ENCODE peak calls at places on chromosome 11, in five cellular contexts. J, V, M, C and S are unnamed samples.

GRCh38 chr11:118914178-118914918 is 11.4 kb downstream of the BCL9L start:
- DNase-seq in C (no peak), V (no peak), M (peak; percentile 78), J (peak; percentile 67), S (no peak)

GRCh38 chr11:60378359-60378758 is at the start of gene MS4A7:
- DNase-seq in J (no peak), C (no peak), V (no peak), M (peak; percentile 58), S (peak; percentile 34)

GRCh38 chr11:134655189-134655937 is 243.3 kb upstream of the B3GAT1 start:
- DNase-seq in M (no peak), J (no peak), C (no peak), V (peak; percentile 44), S (no peak)

GRCh38 chr11:45995342-45995734 is 72.9 kb downstream of the LARGE2 start:
- DNase-seq in V (no peak), M (no peak), C (no peak), J (no peak), S (no peak)

GRCh38 chr11:95778699-95779098 is 10.9 kb downstream of the FAM76B start:
- DNase-seq in V (no peak), M (no peak), C (no peak), J (no peak), S (no peak)

GRCh38 chr11:112881461-112881860 is 79.8 kb upstream of the NCAM1 start:
- DNase-seq in J (no peak), V (peak; percentile 85), C (no peak), M (peak; percentile 74), S (peak; percentile 70)

GRCh38 chr11:61024938-61025818 is 53.7 kb downstream of the CD6 start:
- DNase-seq in J (no peak), M (no peak), V (no peak), C (no peak), S (no peak)

GRCh38 chr11:80733776-80734175 is 1292.9 kb upstream of the TENM4 start:
- DNase-seq in C (no peak), M (no peak), V (no peak), J (no peak), S (no peak)

GRCh38 chr11:2700415-2701211 is 819 bp upstream of the KCNQ1OT1 start:
- DNase-seq in M (peak; percentile 72), V (peak; percentile 72), C (peak; percentile 47), J (peak; percentile 12), S (peak; percentile 54)

GRCh38 chr11:6397156-6397555 is 6.9 kb downstream of the SMPD1 start:
- DNase-seq in M (no peak), C (no peak), V (no peak), J (no peak), S (no peak)

GRCh38 chr11:74820763-74821162 is 72.1 kb downstream of the RNF169 start:
- DNase-seq in C (no peak), J (no peak), V (no peak), M (no peak), S (no peak)

GRCh38 chr11:117731689-117732290 is 65.2 kb downstream of the DSCAML1 start:
- DNase-seq in J (no peak), M (no peak), V (no peak), C (no peak), S (no peak)
- H3K27ac ChIP-seq in J (no peak overlapping the region), M (no peak overlapping the region), V (no peak overlapping the region), C (no peak overlapping the region), S (no peak overlapping the region)

DNA sequence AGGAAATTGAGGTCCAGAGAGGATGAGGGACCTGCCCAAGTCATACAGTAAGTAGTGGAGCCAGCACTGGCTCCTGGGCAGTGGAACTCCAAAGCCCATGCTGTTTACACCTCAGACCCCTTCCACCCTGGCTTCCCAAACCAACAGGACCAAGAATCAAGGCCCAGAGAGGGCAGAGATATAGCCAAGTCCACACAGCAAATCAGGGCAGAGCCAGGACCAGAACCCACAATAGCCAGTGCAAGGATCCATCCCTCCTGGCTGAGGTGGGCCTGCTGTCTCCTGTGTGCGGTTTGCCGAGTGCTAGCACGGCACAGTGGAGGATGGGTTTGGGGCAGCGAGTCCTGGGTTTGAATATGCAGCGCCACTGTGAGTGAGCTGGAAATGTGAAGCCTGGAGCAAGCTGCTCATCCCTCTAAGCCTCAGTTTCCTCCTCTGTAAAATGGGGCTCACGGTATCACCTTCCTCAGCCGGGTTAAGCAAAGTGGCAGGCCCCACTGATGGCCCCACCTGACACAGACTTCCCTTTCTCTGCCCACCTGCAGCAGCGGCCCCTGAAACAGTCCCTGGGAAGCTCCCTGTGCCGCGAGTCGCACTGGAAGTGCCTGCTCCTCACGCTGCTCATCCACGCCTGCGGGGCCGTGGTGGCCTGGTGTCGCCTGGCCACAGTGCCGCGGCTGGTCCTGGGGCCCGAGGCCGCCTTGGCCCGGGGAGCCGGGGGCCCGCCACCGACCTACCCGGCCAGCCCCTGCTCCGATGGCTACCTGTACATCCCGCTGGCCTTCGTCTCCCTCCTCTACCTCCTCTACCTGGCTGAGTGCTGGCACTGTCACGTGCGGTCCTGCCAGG is 2.3 kb downstream of the TMEM151A start:
- DNase-seq in V (no peak), M (no peak), J (no peak), C (no peak), S (no peak)
- H3K27ac ChIP-seq in V (no peak overlapping the region), M (no peak overlapping the region), J (no peak overlapping the region), C (no peak overlapping the region), S (no peak overlapping the region)

DNA sequence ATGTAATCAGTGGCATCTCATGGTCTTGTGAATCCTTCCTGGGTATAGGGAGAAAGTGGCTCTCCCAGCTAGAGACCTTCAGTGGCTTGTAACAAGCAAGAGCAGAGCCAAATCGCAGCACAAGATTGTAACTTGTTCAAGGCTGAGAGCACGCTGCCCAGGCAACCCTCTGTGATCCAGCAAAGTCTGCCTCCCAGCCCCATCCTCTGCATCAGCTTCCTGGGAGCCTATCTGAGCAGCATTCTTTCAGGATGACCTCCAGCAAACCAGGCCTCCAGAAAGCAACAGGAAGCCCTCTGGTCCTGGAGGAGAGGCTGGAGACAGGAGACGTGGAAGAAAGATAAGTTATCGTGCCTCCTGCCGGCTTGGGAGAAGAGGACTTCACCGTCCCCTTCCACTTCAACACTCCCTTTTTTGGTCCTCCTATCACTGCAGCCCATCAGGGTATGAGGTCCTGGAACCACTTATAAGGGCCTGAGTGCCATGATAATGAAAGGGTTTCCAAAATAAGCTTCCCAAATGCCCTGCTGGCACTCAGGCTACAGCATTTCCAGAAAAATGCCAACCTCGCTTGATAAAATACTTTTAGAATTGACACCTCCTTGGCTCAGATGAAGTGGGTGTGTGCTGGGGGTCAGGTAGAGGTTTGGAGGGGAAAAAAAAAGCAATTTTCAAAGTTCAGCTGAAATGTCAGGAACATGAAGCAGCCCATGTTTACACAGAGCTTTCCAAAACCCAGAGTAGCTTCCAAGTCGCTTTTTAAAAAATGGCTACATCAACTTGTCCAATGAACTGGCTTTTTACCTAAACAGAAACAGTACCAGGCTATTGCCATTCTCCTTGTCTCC is 80.2 kb downstream of the PLEKHA7 start:
- DNase-seq in V (peak; percentile 58), M (peak; percentile 14), J (no peak), C (no peak), S (no peak)
- H3K27ac ChIP-seq in V (peak overlapping the region; percentile 62), M (peak overlapping the region; percentile 38), J (no peak overlapping the region), C (peak overlapping the region; percentile 41), S (no peak overlapping the region)

DNA sequence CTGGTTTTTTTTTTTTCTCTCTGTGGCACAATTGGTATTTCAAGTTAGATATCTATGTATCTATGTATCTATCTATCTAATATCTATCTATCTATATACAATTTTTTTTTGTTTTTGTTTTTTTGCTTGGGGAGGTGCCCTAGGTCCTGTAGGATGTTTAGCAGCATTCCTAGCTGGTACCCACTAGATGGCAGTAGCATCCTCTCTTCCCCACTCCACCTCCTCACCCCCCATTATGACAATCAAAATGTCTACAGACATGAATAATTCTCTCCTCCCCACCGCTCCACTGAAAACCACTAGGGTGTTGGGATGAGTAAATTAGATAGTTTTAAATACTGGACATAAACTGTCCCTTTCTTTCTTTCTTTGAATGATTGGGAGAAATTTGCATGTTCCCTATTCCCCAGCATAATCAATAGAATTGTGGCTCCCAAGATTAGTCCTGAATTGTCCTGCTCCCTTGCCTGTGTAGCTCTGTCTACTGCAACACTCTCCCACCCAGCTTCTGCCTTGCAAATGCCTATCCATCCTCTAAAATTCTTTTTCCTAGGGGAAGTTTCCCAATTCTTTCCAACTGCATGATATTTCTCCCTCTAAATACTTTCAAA is 1152.4 kb downstream of the LRRC4C start:
- DNase-seq in V (no peak), C (no peak), M (no peak), J (no peak), S (no peak)
- H3K27ac ChIP-seq in V (no peak overlapping the region), C (no peak overlapping the region), M (no peak overlapping the region), J (no peak overlapping the region), S (no peak overlapping the region)

DNA sequence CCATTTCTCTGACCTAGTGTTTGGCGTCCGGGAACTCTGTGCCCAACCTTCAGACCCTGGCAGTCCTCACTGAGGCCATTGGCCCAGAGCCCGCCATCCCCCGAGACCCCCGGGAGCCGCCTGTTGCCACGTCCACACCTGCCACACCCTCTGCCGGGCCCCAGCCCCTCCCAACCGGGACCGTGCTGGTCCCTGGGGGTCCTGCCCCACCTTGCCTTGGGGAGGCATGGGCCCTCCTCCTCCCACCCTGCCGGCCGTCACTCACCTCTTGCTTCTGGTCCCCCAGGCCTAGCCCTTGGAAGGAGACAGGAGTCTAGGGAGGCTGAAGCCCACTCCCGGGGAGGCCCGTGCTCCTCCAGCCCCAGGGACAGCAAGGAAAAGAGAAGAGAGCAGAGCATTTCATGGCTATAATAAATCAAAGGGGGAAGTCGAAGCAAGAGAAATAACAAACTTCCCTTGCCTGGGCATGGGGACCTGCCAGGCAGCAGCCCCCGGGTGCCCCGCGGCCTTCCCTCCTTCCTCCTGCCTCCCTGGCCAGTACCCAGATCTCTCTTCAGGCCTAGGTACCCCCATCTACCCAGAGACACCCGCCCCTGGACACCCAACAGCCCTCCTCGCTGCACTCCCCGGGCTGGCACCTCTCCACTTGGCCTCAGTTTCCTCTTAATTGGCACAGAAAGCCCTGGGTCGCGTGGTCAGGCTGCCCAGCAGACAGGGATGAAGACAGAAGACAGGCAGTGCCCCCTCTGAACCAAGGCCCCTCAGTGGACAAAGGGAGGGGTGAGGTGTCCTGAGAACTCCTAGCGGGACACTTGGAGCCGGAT is 13.0 kb upstream of the SLC39A13 start:
- DNase-seq in V (no peak), J (no peak), C (no peak), M (no peak), S (no peak)
- H3K27ac ChIP-seq in V (peak overlapping the region; percentile 56), J (peak overlapping the region; percentile 84), C (peak overlapping the region; percentile 87), M (peak overlapping the region; percentile 55), S (peak overlapping the region; percentile 82)

GRCh38 chr11:1391165-1392010 is 1.7 kb downstream of the BRSK2 start:
- DNase-seq in V (no peak), C (no peak), J (no peak), M (peak; percentile 76), S (no peak)

GRCh38 chr11:1389103-1389931 is 417 bp upstream of the BRSK2 start:
- DNase-seq in M (peak; percentile 99), J (peak; percentile 94), V (peak; percentile 96), C (peak; percentile 96), S (peak; percentile 94)

GRCh38 chr11:1388763-1389102 is 1.0 kb upstream of the BRSK2 start:
- DNase-seq in C (no peak), J (no peak), V (no peak), M (no peak), S (no peak)

GRCh38 chr11:1390603-1391164 is 950 bp downstream of the BRSK2 start:
- DNase-seq in J (no peak), V (no peak), M (peak; percentile 63), C (no peak), S (no peak)

GRCh38 chr11:1389932-1390587 is at the start of gene BRSK2:
- DNase-seq in J (no peak), M (peak; percentile 32), V (no peak), C (no peak), S (no peak)
- H3K27ac ChIP-seq in J (no peak within 1 kb of the TSS), M (peak within 1 kb of the TSS; percentile 85), V (peak within 1 kb of the TSS; percentile 60), C (peak within 1 kb of the TSS; percentile 75), S (no peak within 1 kb of the TSS)